ENCODE peak calls at places on chromosomes 7 and 10, in nine cellular contexts. D is OCI-LY7, Y is IMR-90, M is MM.1S, B is HCT116, L is PC-9, K is neural progenitor cell, G is neuronal stem cell, S is fibroblast of lung. A is an unnamed sample.

GRCh38 chr7:28749673-28750072 is 208.5 kb downstream of the TRIL start:
- DNase-seq in D (no peak), Y (peak), M (no peak), B (no peak), L (no peak), K (no peak), G (no peak), S (no peak), A (no peak)

GRCh38 chr7:150357771-150358427 is 10.7 kb upstream of the REPIN1 start:
- DNase-seq in D (no peak), Y (no peak), M (no peak), B (no peak), L (no peak), K (peak), G (no peak), S (peak), A (no peak)

GRCh38 chr10:361203-362135 is 226.2 kb downstream of the ZMYND11 start:
- DNase-seq in D (no peak), Y (no peak), M (no peak), B (no peak), L (no peak), K (peak), G (no peak), S (no peak), A (no peak)

GRCh38 chr10:75379234-75379724 is 22.3 kb downstream of the ZNF503 start:
- DNase-seq in D (no peak), Y (no peak), M (no peak), B (no peak), L (peak), K (no peak), G (no peak), S (peak), A (no peak)

GRCh38 chr10:4677296-4678021 is 148.5 kb upstream of the AKR1E2 start:
- DNase-seq in D (no peak), Y (peak), M (no peak), B (no peak), L (peak), K (no peak), G (no peak), S (peak), A (no peak)

GRCh38 chr10:22250897-22251605 is 33.2 kb upstream of the EBLN1 start:
- DNase-seq in D (no peak), Y (no peak), M (no peak), B (no peak), L (no peak), K (no peak), G (no peak), S (peak), A (peak)

GRCh38 chr7:96699219-96699871 is 10.3 kb downstream of the SEM1 start:
- DNase-seq in D (no peak), Y (no peak), M (no peak), B (no peak), L (no peak), K (no peak), G (no peak), S (no peak), A (no peak)

GRCh38 chr7:111732923-111733322 is 170.6 kb upstream of the IMMP2L start:
- DNase-seq in D (no peak), Y (no peak), M (no peak), B (no peak), L (no peak), K (no peak), G (no peak), S (no peak), A (no peak)

GRCh38 chr10:101297901-101298451 is 56.0 kb upstream of the BTRC start:
- DNase-seq in D (peak), Y (peak), M (peak), B (peak), L (no peak), K (peak), G (peak), S (peak), A (peak)

GRCh38 chr10:113480081-113480360 is 72.8 kb upstream of the HABP2 start:
- DNase-seq in D (no peak), Y (no peak), M (no peak), B (no peak), L (no peak), K (no peak), G (no peak), S (no peak), A (no peak)

GRCh38 chr7:141456298-141456697 is 94.9 kb upstream of the AGK start:
- DNase-seq in D (no peak), Y (no peak), M (no peak), B (no peak), L (no peak), K (no peak), G (no peak), S (peak), A (no peak)

GRCh38 chr10:84845628-84846261 is 517.4 kb downstream of the CCSER2 start:
- DNase-seq in D (peak), Y (no peak), M (peak), B (peak), L (no peak), K (peak), G (peak), S (no peak), A (peak)

GRCh38 chr10:124000792-124001201 is 92.6 kb downstream of the CHST15 start:
- DNase-seq in D (no peak), Y (no peak), M (no peak), B (no peak), L (peak), K (no peak), G (no peak), S (no peak), A (no peak)

GRCh38 chr7:36261019-36261754 is 108.1 kb downstream of the EEPD1 start:
- DNase-seq in D (no peak), Y (peak), M (no peak), B (no peak), L (no peak), K (no peak), G (no peak), S (peak), A (peak)

GRCh38 chr10:60048146-60048545 is 141.8 kb upstream of the CCDC6 start:
- DNase-seq in D (no peak), Y (no peak), M (no peak), B (peak), L (peak), K (peak), G (peak), S (peak), A (no peak)

GRCh38 chr7:90568213-90568612 is 27.9 kb upstream of the CDK14 start:
- DNase-seq in D (no peak), Y (peak), M (no peak), B (no peak), L (no peak), K (no peak), G (no peak), S (peak), A (no peak)

GRCh38 chr10:98262571-98262970 is 5.4 kb downstream of the LOXL4 start:
- DNase-seq in D (peak), Y (peak), M (peak), B (peak), L (peak), K (no peak), G (no peak), S (peak), A (peak)

GRCh38 chr10:84548869-84549268 is 220.5 kb downstream of the CCSER2 start:
- DNase-seq in D (no peak), Y (no peak), M (no peak), B (no peak), L (no peak), K (peak), G (no peak), S (no peak), A (peak)

GRCh38 chr10:6185039-6185716 is 17.6 kb upstream of the PFKFB3 start:
- DNase-seq in D (no peak), Y (no peak), M (no peak), B (no peak), L (no peak), K (peak), G (no peak), S (no peak), A (no peak)

GRCh38 chr10:132928261-132928660 is 14.1 kb downstream of the CFAP46 start:
- DNase-seq in D (no peak), Y (no peak), M (no peak), B (no peak), L (no peak), K (no peak), G (no peak), S (no peak), A (no peak)

GRCh38 chr7:94701555-94701973 is 45.6 kb upstream of the SGCE start:
- DNase-seq in D (no peak), Y (peak), M (no peak), B (peak), L (peak), K (peak), G (peak), S (peak), A (no peak)

GRCh38 chr7:50142421-50143113 is 49.5 kb upstream of the ZPBP start:
- DNase-seq in D (peak), Y (peak), M (peak), B (peak), L (no peak), K (peak), G (peak), S (peak), A (peak)

GRCh38 chr7:30660331-30661255 is 21.7 kb downstream of the CRHR2 start:
- DNase-seq in D (no peak), Y (no peak), M (no peak), B (no peak), L (no peak), K (no peak), G (no peak), S (no peak), A (no peak)

GRCh38 chr7:770786-771185 is 43.7 kb upstream of the PRKAR1B start:
- DNase-seq in D (no peak), Y (no peak), M (no peak), B (no peak), L (no peak), K (no peak), G (no peak), S (no peak), A (no peak)

GRCh38 chr10:117294039-117294438 is 53.1 kb downstream of the SLC18A2 start:
- DNase-seq in D (no peak), Y (no peak), M (no peak), B (no peak), L (no peak), K (no peak), G (no peak), S (no peak), A (no peak)

GRCh38 chr7:84532196-84532595 is 337.6 kb upstream of the SEMA3A start:
- DNase-seq in D (no peak), Y (no peak), M (no peak), B (no peak), L (no peak), K (no peak), G (no peak), S (no peak), A (no peak)

GRCh38 chr10:5614081-5614721 is 52.2 kb downstream of the ASB13 start:
- DNase-seq in D (no peak), Y (peak), M (no peak), B (no peak), L (no peak), K (no peak), G (no peak), S (peak), A (no peak)

GRCh38 chr10:59625842-59626522 is 83.7 kb downstream of the SLC16A9 start:
- DNase-seq in D (peak), Y (peak), M (peak), B (peak), L (peak), K (peak), G (peak), S (peak), A (peak)

GRCh38 chr7:155380986-155381851 is 76.7 kb upstream of the EN2 start:
- DNase-seq in D (no peak), Y (no peak), M (no peak), B (no peak), L (no peak), K (peak), G (no peak), S (no peak), A (no peak)

GRCh38 chr7:44884553-44885393 is 557 bp downstream of the PURB start:
- DNase-seq in D (peak), Y (peak), M (peak), B (no peak), L (peak), K (peak), G (peak), S (peak), A (peak)

GRCh38 chr7:132861940-132862554 is 219.8 kb downstream of the CHCHD3 start:
- DNase-seq in D (no peak), Y (no peak), M (no peak), B (no peak), L (no peak), K (no peak), G (no peak), S (no peak), A (no peak)

GRCh38 chr7:132858760-132859159 is 223.1 kb downstream of the CHCHD3 start:
- DNase-seq in D (no peak), Y (no peak), M (no peak), B (no peak), L (no peak), K (no peak), G (no peak), S (no peak), A (no peak)

GRCh38 chr7:132858251-132858650 is 223.6 kb downstream of the CHCHD3 start:
- DNase-seq in D (peak), Y (no peak), M (no peak), B (no peak), L (no peak), K (no peak), G (no peak), S (no peak), A (no peak)

GRCh38 chr7:132859199-132859598 is 222.7 kb downstream of the CHCHD3 start:
- DNase-seq in D (no peak), Y (no peak), M (no peak), B (no peak), L (no peak), K (no peak), G (no peak), S (no peak), A (no peak)

GRCh38 chr7:132861424-132861823 is 220.5 kb downstream of the CHCHD3 start:
- DNase-seq in D (no peak), Y (no peak), M (no peak), B (no peak), L (no peak), K (no peak), G (no peak), S (no peak), A (no peak)
- H2AFZ ChIP-seq in D (no peak), Y (no peak), M (no peak), B (no peak), L (no peak), K (no peak), G (no peak), S (no peak), A (no peak)

DNA sequence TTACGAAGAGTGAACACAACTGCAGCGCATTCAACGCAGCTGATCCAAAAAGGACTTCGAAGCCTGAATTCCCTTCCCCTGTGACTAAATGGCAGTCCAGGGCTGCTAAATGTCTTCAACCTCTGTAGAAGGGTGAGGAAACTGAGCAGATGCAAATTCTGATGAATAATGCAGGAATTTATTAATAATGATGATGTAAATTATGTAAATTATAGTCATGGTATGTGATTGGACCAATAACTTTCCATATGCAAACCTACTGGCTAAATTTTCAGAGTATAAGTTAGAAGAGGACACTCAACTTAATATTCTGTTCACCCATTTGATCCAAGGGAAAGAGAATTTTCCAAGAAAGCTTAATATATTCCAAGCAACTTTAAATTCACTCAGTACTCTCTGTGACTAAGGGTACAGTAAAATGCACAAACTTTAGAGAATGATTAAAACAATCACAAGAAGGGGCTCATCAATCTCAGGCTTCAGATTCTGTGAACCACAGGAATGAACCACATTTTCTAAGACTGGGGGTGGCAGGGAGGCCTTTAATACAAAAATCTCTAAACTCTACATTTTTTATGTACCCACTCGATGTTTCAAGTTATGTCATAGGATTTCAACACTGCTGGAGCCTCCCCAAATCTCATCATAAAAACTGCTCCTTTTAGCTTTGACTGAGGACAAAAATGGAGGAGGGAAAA is 3.5 kb downstream of the FGFR2 start:
- DNase-seq in D (no peak), Y (no peak), M (no peak), B (no peak), L (no peak), K (no peak), G (no peak), S (peak), A (peak)
- H3K4me3 ChIP-seq in D (no peak), Y (no peak), M (no peak), B (no peak), L (no peak), K (peak), G (no peak), S (no peak), A (no peak)

GRCh38 chr10:86400705-86401587 is 34.4 kb upstream of the GRID1 start:
- DNase-seq in D (peak), Y (no peak), M (peak), B (peak), L (peak), K (peak), G (no peak), S (peak), A (no peak)
- H3K4me2 ChIP-seq in D (peak), Y (peak), M (peak), B (peak), L (peak), K (peak), G (peak), S (peak), A (peak)

DNA sequence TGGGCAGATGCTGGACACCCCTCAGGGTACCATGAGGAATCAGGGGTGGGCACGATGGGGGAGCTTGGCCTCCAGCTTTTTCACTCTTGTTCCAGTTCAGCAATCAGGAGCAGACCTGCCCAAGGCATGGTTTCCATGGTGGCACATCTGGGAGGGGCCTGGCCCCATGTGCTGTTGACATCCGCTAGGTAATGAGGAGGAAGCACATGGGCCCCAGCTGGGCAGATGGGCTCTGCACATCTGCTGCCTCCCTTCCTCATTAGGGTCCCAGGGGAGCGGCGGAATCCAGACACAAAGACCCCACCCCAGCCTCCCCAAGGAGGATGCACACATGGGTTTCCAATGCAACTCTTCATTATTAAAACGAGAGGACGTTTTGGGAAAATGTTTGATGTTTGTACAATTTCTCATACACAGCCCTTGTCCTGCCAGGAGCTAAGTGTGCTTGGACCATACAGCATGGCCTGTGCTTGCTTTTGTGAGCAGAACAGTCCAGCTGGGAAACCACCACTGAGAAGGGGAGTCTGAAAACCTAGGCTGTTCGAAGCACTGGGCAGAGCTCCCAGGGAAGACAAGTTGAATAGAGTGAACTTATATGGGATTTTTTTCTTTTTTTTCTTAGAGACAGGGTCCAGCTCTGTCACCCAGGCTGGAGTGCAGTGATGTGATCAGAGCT is 23.7 kb downstream of the FAM107B start:
- DNase-seq in D (peak), Y (no peak), M (no peak), B (no peak), L (no peak), K (no peak), G (no peak), S (no peak), A (peak)
- H2AFZ ChIP-seq in D (peak), Y (peak), M (no peak), B (no peak), L (no peak), K (peak), G (no peak), S (no peak), A (peak)

GRCh38 chr7:109021390-109021789 is 451.7 kb downstream of the DNAJB9 start:
- DNase-seq in D (no peak), Y (no peak), M (no peak), B (no peak), L (no peak), K (no peak), G (no peak), S (no peak), A (no peak)
- H3K4me3 ChIP-seq in D (no peak), Y (no peak), M (no peak), B (no peak), L (no peak), K (no peak), G (no peak), S (no peak), A (no peak)

A was measured in Karpas-422.